ENCODE peak calls at places on chromosomes 11 and 22, in seven cellular contexts. A, N, K, P, J, E and F are unnamed samples.

GRCh38 chr22:30514252-30514651 is 8.8 kb upstream of the SEC14L4 start:
- DNase-seq in A (no peak), N (no peak), P (no peak), J (no peak), E (no peak), K (no peak), F (no peak)

GRCh38 chr11:43327987-43328386 is 16.2 kb downstream of the API5 start:
- DNase-seq in K (peak), J (no peak), N (no peak), A (peak), P (no peak), E (peak), F (peak)

GRCh38 chr11:102426000-102426399 is 26.6 kb downstream of the TMEM123 start:
- DNase-seq in E (no peak), J (no peak), A (no peak), N (no peak), P (no peak), K (no peak), F (no peak)

GRCh38 chr11:69748637-69749036 is 26.5 kb downstream of the FGF4 start:
- DNase-seq in N (no peak), A (no peak), E (no peak), J (no peak), K (no peak), P (no peak), F (no peak)

GRCh38 chr11:64802370-64803162 is 448 bp downstream of the MAP4K2 start:
- DNase-seq in K (no peak), E (no peak), A (no peak), N (no peak), P (no peak), J (no peak), F (no peak)

GRCh38 chr22:22897947-22898346 is 10.3 kb downstream of the IGLL5 start:
- DNase-seq in J (no peak), A (no peak), N (no peak), P (no peak), K (no peak), E (no peak), F (no peak)

GRCh38 chr11:130918081-130918480 is 1.8 kb upstream of the SNX19 start:
- DNase-seq in N (no peak), K (no peak), A (no peak), J (no peak), P (no peak), E (no peak), F (no peak)

GRCh38 chr22:23263651-23264555 is 83.6 kb downstream of the BCR start:
- DNase-seq in E (no peak), K (no peak), A (no peak), P (no peak), N (no peak), J (no peak), F (no peak)

GRCh38 chr11:10785146-10785474 is 23.6 kb downstream of the EIF4G2 start:
- DNase-seq in E (no peak), J (no peak), P (no peak), A (no peak), K (no peak), N (no peak), F (no peak)

GRCh38 chr11:122137081-122137793 is 21.2 kb upstream of the BLID start:
- DNase-seq in E (peak), P (no peak), N (no peak), A (peak), K (peak), J (no peak), F (peak)

GRCh38 chr11:85884581-85885021 is 29.4 kb downstream of the CCDC83 start:
- DNase-seq in J (no peak), K (peak), N (no peak), E (peak), A (peak), P (no peak), F (peak)

GRCh38 chr11:65390099-65390941 is 3.9 kb downstream of the FRMD8 start:
- DNase-seq in K (peak), E (peak), A (peak), P (no peak), J (no peak), N (no peak), F (peak)

GRCh38 chr11:30579776-30580175 is 6.4 kb downstream of the MPPED2 start:
- DNase-seq in J (no peak), P (no peak), N (no peak), A (no peak), K (no peak), E (no peak), F (no peak)